ENCODE peak calls at places on chromosomes 1 and 21, in seven cellular contexts. H is cardiac muscle cell, U is brain microvascular endothelial cell, G is sigmoid colon, S is neural crest cell, C is A549, R is lower lobe of right lung. X is an unnamed sample.

GRCh38 chr1:70887936-70888335 is 159.7 kb downstream of the PTGER3 start:
- DNase-seq in H (no peak), C (no peak), S (no peak), R (no peak), G (no peak), U (no peak), X (no peak)

GRCh38 chr1:169574336-169574735 is 11.9 kb downstream of the F5 start:
- DNase-seq in H (no peak), R (no peak), G (no peak), S (no peak), C (no peak), U (no peak), X (no peak)

GRCh38 chr1:60283690-60284089 is 210.1 kb upstream of the C1orf87 start:
- DNase-seq in U (no peak), G (no peak), H (peak), R (no peak), S (no peak), C (no peak), X (no peak)

GRCh38 chr1:231196307-231196706 is 34.4 kb downstream of the TRIM67 start:
- DNase-seq in G (no peak), H (no peak), R (no peak), S (no peak), C (no peak), U (no peak), X (no peak)

GRCh38 chr1:188023206-188023605 is 1194.5 kb downstream of the PLA2G4A start:
- DNase-seq in S (no peak), R (no peak), U (peak), C (no peak), G (no peak), H (no peak), X (no peak)

GRCh38 chr1:180261524-180262160 is 31.6 kb downstream of the LHX4 start:
- DNase-seq in U (no peak), C (no peak), G (no peak), H (peak), S (no peak), R (no peak), X (no peak)

GRCh38 chr1:174700314-174700713 is 252.6 kb downstream of the GPR52 start:
- DNase-seq in U (no peak), C (no peak), S (no peak), G (no peak), R (no peak), H (no peak), X (no peak)

GRCh38 chr1:181113061-181113695 is 24.7 kb downstream of the IER5 start:
- DNase-seq in S (no peak), H (peak), U (no peak), R (no peak), G (no peak), C (peak), X (no peak)

GRCh38 chr1:44568128-44568900 is 106.0 kb downstream of the TMEM53 start:
- DNase-seq in U (no peak), S (no peak), H (no peak), R (no peak), G (no peak), C (no peak), X (no peak)

GRCh38 chr1:168400139-168400538 is 119.5 kb downstream of the TBX19 start:
- DNase-seq in C (no peak), G (no peak), U (no peak), H (no peak), S (no peak), R (no peak), X (no peak)

GRCh38 chr1:9443913-9444445 is 95.3 kb upstream of the SLC25A33 start:
- DNase-seq in S (peak), R (no peak), G (no peak), H (peak), U (peak), C (no peak), X (peak)

GRCh38 chr1:26363549-26364448 is 8.8 kb downstream of the ZNF683 start:
- DNase-seq in S (peak), C (peak), R (peak), U (peak), G (peak), H (peak), X (peak)

GRCh38 chr1:1240822-1241587 is 5.5 kb downstream of the C1QTNF12 start:
- DNase-seq in R (no peak), C (no peak), H (peak), G (no peak), U (no peak), S (no peak), X (no peak)

GRCh38 chr1:39901486-39902120 is at the start of gene MYCL:
- DNase-seq in R (peak), U (peak), H (peak), G (peak), C (peak), S (peak), X (peak)

GRCh38 chr21:25986928-25987327 is 183.6 kb downstream of the APP start:
- DNase-seq in R (no peak), G (no peak), U (no peak), C (no peak), S (no peak), H (no peak), X (no peak)

GRCh38 chr1:113118266-113118665 is 45.3 kb downstream of the LRIG2 start:
- DNase-seq in C (no peak), R (no peak), U (no peak), G (no peak), S (no peak), H (no peak), X (no peak)

GRCh38 chr1:242890211-242890741 is 364.8 kb downstream of the CEP170 start:
- DNase-seq in S (peak), U (peak), R (no peak), G (no peak), C (peak), H (no peak), X (no peak)

GRCh38 chr21:44067011-44067839 is 40.0 kb upstream of the PWP2 start:
- DNase-seq in S (no peak), G (no peak), H (no peak), U (no peak), C (no peak), R (no peak), X (peak)
- TF ChIP-seq CTCF in S (no peak), G (no peak), H (no peak), U (no peak), C (no peak), R (no peak), X (no peak)

GRCh38 chr1:103788377-103788776 is 38.7 kb downstream of the AMY1C start:
- DNase-seq in C (peak), S (no peak), G (no peak), H (no peak), U (no peak), R (no peak), X (no peak)
- TF ChIP-seq CTCF in C (peak), S (peak), G (no peak), H (no peak), U (no peak), R (peak), X (no peak)

GRCh38 chr1:41663671-41664400 is 179.4 kb upstream of the EDN2 start:
- DNase-seq in H (no peak), C (no peak), S (no peak), R (no peak), G (no peak), U (no peak), X (no peak)

GRCh38 chr1:41661428-41662060 is 177.1 kb upstream of the EDN2 start:
- DNase-seq in R (peak), H (no peak), U (no peak), C (no peak), S (no peak), G (no peak), X (peak)

GRCh38 chr1:41662061-41662655 is 177.7 kb upstream of the EDN2 start:
- DNase-seq in U (peak), C (peak), G (peak), H (peak), R (peak), S (peak), X (peak)

GRCh38 chr1:41660570-41661427 is 176.3 kb upstream of the EDN2 start:
- DNase-seq in G (no peak), C (no peak), R (no peak), U (no peak), H (no peak), S (no peak), X (no peak)

DNA sequence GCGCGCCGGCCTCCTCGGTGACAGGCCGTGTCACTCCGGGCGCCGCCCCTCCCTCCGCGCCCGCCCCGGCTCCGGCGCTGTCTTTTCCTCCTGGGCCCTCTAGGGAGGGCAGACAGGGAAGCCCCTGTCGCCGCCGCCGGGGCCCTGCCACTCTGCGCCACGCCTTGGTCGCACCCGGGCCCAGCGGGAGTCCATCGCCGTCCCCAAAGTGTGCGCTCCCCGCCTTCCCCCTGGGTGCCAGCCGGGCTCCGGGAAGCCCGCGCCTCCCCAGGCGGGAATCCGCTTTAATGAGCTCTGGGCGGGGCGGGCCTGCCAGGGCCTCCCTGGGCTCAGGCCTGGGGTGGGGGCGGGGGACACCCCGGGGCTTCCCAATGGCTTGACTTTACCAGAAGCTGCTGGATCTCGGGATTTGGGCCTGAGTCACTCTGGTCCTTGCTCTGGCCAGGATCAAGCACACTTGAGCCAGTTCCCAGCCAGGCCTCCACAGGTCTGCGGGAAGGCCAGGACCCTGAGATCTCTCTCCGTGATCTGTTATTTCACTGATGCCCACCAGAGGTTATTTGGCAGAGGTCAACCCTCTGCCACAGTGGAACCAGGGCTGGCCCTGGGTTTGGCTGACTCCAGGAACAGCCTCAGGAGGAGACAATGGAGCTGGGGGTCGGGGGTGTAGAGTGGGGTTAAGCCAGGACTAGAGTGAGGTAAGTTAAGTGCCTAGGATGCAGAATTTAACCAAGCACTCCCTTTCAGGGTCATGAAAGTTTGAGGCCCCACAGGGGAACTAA is 178.4 kb upstream of the EDN2 start:
- DNase-seq in H (peak), C (peak), S (peak), R (peak), U (peak), G (peak), X (peak)
- TF ChIP-seq CTCF in H (no peak), C (no peak), S (no peak), R (no peak), U (no peak), G (no peak), X (no peak)

DNA sequence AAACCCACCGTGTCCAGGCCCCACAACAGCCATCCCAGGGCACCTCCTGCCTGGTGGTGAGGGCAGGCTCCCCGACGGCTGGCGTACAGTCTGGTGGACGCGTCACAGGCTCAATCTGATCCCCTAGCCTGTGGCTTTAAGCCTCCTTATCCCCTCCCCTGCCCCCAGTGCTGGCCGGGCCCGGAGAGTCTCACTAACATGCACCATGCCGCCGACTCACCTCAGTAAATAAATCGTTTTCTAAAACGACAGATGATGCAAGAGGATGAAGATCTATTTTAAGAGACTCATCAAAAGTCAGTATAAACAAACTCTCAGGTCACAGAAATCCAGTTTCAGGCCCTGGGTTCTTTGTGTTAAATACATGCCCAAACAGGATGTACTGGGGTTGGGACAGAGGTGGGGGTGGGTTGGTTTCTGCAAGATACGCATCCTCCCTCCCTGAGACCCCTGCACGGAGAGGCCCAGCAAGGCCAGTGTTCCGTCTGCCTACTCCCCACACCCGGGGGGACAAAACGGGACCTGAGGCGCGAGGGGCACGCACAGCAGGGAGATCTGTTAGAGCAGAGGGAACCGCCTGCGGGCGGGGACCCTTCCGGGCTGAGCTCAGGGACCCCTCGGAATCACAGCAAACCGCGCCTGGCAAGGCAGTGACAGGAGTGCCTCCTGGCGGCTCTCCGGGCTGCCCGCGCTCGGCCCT is 3.1 kb downstream of the PANK4 start:
- DNase-seq in U (no peak), S (no peak), H (no peak), G (no peak), C (no peak), R (no peak), X (no peak)
- TF ChIP-seq CTCF in U (peak), S (no peak), H (no peak), G (no peak), C (no peak), R (no peak), X (no peak)

GRCh38 chr1:38361566-38361965 is 315.0 kb upstream of the POU3F1 start:
- DNase-seq in H (no peak), G (no peak), S (no peak), R (no peak), C (no peak), U (no peak), X (no peak)

GRCh38 chr1:38360807-38361206 is 314.2 kb upstream of the POU3F1 start:
- DNase-seq in U (no peak), G (no peak), S (no peak), R (no peak), H (no peak), C (no peak), X (no peak)
- TF ChIP-seq CTCF in U (no peak), G (no peak), S (no peak), R (peak), H (no peak), C (no peak), X (no peak)

DNA sequence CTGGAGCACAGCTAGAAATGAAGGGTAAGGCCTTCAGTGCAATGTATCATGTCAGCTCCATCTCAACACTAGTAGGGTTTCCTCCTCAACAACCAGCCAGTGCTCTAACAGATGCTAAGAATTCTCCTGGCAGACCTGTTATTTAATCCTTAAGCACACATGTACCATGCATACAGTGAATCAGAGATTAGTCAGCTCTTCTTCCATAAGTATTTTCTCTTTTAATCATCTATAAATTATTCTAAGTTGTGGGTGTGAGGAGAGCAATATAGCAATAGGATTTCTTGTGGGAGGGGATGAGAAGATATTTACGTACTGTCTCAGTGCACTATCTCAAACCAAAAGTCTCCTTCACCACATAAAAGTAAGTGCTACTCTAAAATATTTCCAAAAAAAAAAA is 95.3 kb downstream of the COP1 start:
- DNase-seq in H (no peak), C (peak), S (no peak), R (no peak), U (no peak), G (no peak), X (no peak)
- TF ChIP-seq CTCF in H (no peak), C (no peak), S (no peak), R (no peak), U (no peak), G (no peak), X (no peak)

GRCh38 chr1:214282696-214283225 is 1.8 kb downstream of the SMYD2 start:
- DNase-seq in H (no peak), R (no peak), S (no peak), U (no peak), G (no peak), C (no peak), X (no peak)

GRCh38 chr1:214281902-214282695 is 1.1 kb downstream of the SMYD2 start:
- DNase-seq in H (peak), C (peak), U (peak), R (peak), S (peak), G (peak), X (peak)

GRCh38 chr1:214277704-214278635 is 3.0 kb upstream of the SMYD2 start:
- DNase-seq in R (no peak), U (no peak), G (no peak), H (peak), C (no peak), S (no peak), X (no peak)

GRCh38 chr1:214281030-214281901 is at the start of gene SMYD2:
- DNase-seq in H (peak), G (peak), R (peak), C (peak), U (no peak), S (peak), X (peak)

GRCh38 chr1:214280386-214281029 is 451 bp upstream of the SMYD2 start:
- DNase-seq in S (peak), C (peak), G (no peak), H (peak), U (no peak), R (peak), X (peak)
- TF ChIP-seq CTCF in S (peak), C (no peak), G (no peak), H (no peak), U (peak), R (no peak), X (no peak)

DNA sequence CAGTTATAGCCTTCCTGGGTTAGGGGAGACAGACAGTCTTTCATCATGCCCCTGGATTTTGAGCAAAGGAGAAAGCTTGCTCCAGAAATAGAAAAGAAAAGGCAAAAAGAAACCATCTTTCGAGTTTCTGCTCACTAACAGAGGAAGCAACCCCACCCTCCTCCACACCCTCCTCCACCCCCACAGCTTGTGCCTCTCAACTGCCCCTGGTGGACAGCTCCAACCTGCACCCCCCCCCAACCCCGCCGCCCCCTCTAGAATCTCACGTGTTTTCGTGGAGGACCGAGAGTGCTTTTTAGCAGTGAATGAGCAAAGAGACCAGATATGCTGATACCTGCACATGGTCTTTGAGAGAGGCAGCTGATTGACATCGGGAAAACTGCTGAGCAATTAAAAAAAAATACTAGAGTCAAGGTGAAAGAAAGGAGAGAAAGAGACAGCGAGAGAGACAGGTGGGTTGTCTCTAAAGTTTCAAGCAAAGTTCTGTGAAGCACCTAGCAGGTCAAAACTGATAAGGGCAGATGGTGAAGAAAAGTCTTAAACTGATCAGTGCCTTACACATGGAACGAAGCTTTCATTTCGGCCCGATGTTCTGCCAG is 358.3 kb downstream of the KIF26B start:
- DNase-seq in S (no peak), C (no peak), R (no peak), G (no peak), U (no peak), H (peak), X (peak)
- TF ChIP-seq CTCF in S (peak), C (no peak), R (no peak), G (no peak), U (peak), H (peak), X (no peak)